ENCODE peak calls at places on chromosome 14, in four cellular contexts. Z is IMR-90, N is HepG2, M is transverse colon. X is an unnamed sample. For H3K4me1, the result is how much of the 10 kb centered on the place peaks cover.

GRCh38 chr14:24365600-24366374 is 2.2 kb upstream of the NFATC4 start:
- DNase-seq in Z (peak), N (peak), M (peak), X (peak)

GRCh38 chr14:25516838-25517237 is 466.9 kb upstream of the STXBP6 start:
- DNase-seq in Z (no peak), M (no peak), N (no peak), X (no peak)

GRCh38 chr14:95440496-95440895 is 76.0 kb downstream of the SYNE3 start:
- DNase-seq in Z (peak), M (no peak), N (no peak), X (no peak)

GRCh38 chr14:97180304-97181200 is 383.4 kb downstream of the VRK1 start:
- DNase-seq in M (no peak), Z (no peak), N (peak), X (no peak)

GRCh38 chr14:36915089-36915488 is 253.4 kb downstream of the PAX9 start:
- DNase-seq in Z (no peak), N (no peak), M (no peak), X (no peak)

GRCh38 chr14:75497191-75497590 is 25.1 kb upstream of the BATF start:
- DNase-seq in N (no peak), M (no peak), Z (no peak), X (no peak)

GRCh38 chr14:38257500-38257899 is 1.6 kb upstream of the CLEC14A start:
- DNase-seq in Z (peak), N (no peak), M (no peak), X (no peak)

GRCh38 chr14:91286530-91286937 is 42.0 kb upstream of the GPR68 start:
- DNase-seq in M (peak), Z (peak), N (peak), X (peak)

GRCh38 chr14:97156705-97157104 is 359.5 kb downstream of the VRK1 start:
- DNase-seq in Z (no peak), M (no peak), N (no peak), X (no peak)

GRCh38 chr14:87052646-87053225 is 940.2 kb downstream of the GALC start:
- DNase-seq in N (no peak), M (no peak), Z (no peak), X (no peak)

GRCh38 chr14:102911991-102912761 is 10.3 kb upstream of the AMN start:
- DNase-seq in N (no peak), M (no peak), Z (no peak), X (no peak)

GRCh38 chr14:95662376-95663186 is 23.6 kb upstream of the TCL1B start:
- DNase-seq in Z (no peak), N (no peak), M (no peak), X (no peak)

GRCh38 chr14:28879571-28879970 is 113.0 kb downstream of the FOXG1 start:
- DNase-seq in M (no peak), N (no peak), Z (no peak), X (no peak)

GRCh38 chr14:58460772-58461171 is 33.3 kb downstream of the KIAA0586 start:
- DNase-seq in N (no peak), Z (no peak), M (no peak), X (no peak)

GRCh38 chr14:20662968-20663731 is 21.2 kb upstream of the RNASE4 start:
- DNase-seq in M (peak), Z (peak), N (peak), X (peak)

GRCh38 chr14:88421286-88421685 is 35.8 kb downstream of the SPATA7 start:
- DNase-seq in M (no peak), Z (peak), N (no peak), X (no peak)

GRCh38 chr14:52054678-52055077 is 14.2 kb downstream of the NID2 start:
- DNase-seq in Z (no peak), M (no peak), N (no peak), X (no peak)

GRCh38 chr14:52051861-52052260 is 17.0 kb downstream of the NID2 start:
- DNase-seq in N (no peak), Z (peak), M (no peak), X (no peak)

GRCh38 chr14:52051251-52051650 is 17.6 kb downstream of the NID2 start:
- DNase-seq in N (no peak), Z (no peak), M (no peak), X (no peak)

GRCh38 chr14:52052991-52053390 is 15.9 kb downstream of the NID2 start:
- DNase-seq in N (no peak), Z (peak), M (no peak), X (no peak)

GRCh38 chr14:52052289-52052943 is 16.4 kb downstream of the NID2 start:
- DNase-seq in M (no peak), N (no peak), Z (peak), X (no peak)
- H3K4me1 ChIP-seq in M (half or more), N (under half), Z (under half), X (under half)

DNA sequence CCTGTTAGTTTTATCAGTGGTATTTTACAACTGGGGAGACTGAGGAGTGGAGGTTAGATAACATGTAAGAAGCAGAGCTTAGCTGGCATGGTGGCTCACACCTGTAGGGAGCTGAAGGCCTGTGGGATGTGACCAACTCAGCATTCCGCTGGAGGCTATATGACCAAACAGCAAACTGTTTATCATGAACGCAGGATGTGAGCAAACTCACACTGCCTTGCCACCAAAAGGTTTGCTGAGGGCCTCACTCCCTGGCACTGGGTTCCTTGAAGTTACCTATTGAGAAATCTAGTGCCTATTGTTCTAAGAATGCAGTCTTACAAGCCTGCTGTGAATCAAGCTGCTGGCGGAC is 23.4 kb downstream of the JKAMP start:
- DNase-seq in M (no peak), N (no peak), Z (no peak), X (no peak)
- H3K4me3 ChIP-seq in M (no peak), N (no peak), Z (no peak), X (no peak)

GRCh38 chr14:68141531-68142088 is 322.0 kb downstream of the RAD51B start:
- DNase-seq in N (no peak), Z (peak), M (no peak), X (no peak)
- H3K4me1 ChIP-seq in N (under half), Z (under half), M (half or more), X (under half)

GRCh38 chr14:85532981-85533820 is 3.3 kb downstream of the FLRT2 start:
- DNase-seq in Z (peak), N (no peak), M (no peak), X (peak)

GRCh38 chr14:85530626-85531025 is 682 bp downstream of the FLRT2 start:
- DNase-seq in N (no peak), Z (no peak), M (no peak), X (no peak)

GRCh38 chr14:85532570-85532969 is 2.6 kb downstream of the FLRT2 start:
- DNase-seq in N (no peak), M (no peak), Z (no peak), X (no peak)

GRCh38 chr14:85531141-85531593 is 1.2 kb downstream of the FLRT2 start:
- DNase-seq in M (no peak), N (no peak), Z (peak), X (peak)

GRCh38 chr14:85531594-85532391 is 1.8 kb downstream of the FLRT2 start:
- DNase-seq in N (no peak), M (no peak), Z (peak), X (peak)
- H3K4me3 ChIP-seq in N (no peak), M (no peak), Z (peak), X (peak)

DNA sequence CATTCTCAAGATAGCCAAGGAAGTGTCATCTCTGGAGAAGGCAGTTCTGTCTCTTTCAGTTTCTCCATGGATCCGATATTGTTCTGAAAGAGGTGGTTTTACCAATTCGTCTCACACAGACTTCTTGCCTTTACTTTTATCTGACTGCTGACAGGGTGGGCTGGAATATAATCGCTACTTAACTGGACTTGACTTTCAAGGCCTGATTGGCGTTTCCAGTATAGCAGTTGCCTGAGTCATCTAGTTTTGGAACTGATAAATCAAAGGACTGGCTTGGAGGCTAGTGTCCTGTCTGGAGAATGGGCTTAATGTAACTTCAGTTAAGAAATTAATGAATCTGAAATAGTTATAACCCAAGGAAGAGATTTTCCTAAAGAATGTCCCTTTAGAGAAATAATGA is 21.6 kb downstream of the PRKCH start:
- DNase-seq in M (no peak), N (no peak), Z (no peak), X (no peak)
- H3K4me1 ChIP-seq in M (under half), N (under half), Z (under half), X (under half)

GRCh38 chr14:32932921-32933622 is 5.6 kb upstream of the NPAS3 start:
- DNase-seq in Z (no peak), N (no peak), M (no peak), X (no peak)
- H3K4me3 ChIP-seq in Z (no peak), N (no peak), M (peak), X (peak)

DNA sequence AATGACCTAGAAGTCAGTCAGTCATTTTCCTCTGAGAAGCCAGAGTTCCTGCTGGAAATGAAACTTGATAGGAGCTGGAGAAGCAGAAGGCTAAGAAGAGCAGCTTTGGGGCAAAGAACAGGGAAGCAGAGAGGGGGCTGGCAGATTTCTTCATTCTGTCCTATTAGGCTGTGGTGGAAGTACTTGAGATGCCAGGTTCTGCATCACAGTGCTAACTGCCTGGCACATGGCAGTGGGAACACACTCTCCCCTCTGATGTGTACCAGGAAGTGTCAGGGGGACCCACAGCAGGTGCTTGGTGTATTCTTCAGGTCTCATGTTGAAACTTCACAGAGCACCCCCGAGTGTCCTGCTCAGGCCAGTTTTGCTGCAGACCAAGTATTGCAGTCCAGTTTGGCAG is 61.0 kb downstream of the SUSD6 start:
- DNase-seq in Z (no peak), M (no peak), N (no peak), X (no peak)
- H3K4me1 ChIP-seq in Z (under half), M (half or more), N (under half), X (under half)

GRCh38 chr14:100490252-100490651 is 97.0 kb downstream of the BEGAIN start:
- DNase-seq in N (no peak), M (no peak), Z (no peak), X (no peak)

GRCh38 chr14:100495917-100496316 is 91.3 kb downstream of the BEGAIN start:
- DNase-seq in M (no peak), N (no peak), Z (no peak), X (no peak)

GRCh38 chr14:100500128-100500527 is 87.1 kb downstream of the BEGAIN start:
- DNase-seq in N (no peak), M (no peak), Z (no peak), X (no peak)

GRCh38 chr14:100498068-100498467 is 89.1 kb downstream of the BEGAIN start:
- DNase-seq in M (no peak), Z (no peak), N (no peak), X (no peak)

DNA sequence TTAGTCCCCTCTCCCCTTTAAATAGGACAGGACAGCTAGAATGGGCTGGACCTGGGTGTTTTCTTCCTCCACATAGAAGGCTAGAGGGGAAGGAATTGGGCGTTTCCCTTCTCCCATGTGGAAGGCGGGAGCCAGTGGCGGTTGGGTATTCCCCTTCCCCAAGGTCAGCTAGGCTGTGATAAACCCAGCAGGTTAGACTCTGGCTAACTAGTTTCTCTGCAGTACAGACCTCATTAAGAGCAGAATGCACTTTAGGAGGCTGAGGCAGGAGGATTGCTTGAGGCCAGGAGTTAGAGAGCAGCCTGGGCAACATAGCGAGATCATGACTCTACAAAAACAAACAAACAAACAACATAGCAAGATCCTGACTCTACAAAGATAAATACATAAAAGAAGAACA is 92.6 kb downstream of the BEGAIN start:
- DNase-seq in M (no peak), Z (no peak), N (no peak), X (no peak)
- H3K4me3 ChIP-seq in M (no peak), Z (no peak), N (no peak), X (no peak)

GRCh38 chr14:50038398-50039119 is 77.8 kb downstream of the VCPKMT start:
- DNase-seq in N (peak), M (no peak), Z (peak), X (no peak)
- H3K4me1 ChIP-seq in N (under half), M (under half), Z (under half), X (under half)

DNA sequence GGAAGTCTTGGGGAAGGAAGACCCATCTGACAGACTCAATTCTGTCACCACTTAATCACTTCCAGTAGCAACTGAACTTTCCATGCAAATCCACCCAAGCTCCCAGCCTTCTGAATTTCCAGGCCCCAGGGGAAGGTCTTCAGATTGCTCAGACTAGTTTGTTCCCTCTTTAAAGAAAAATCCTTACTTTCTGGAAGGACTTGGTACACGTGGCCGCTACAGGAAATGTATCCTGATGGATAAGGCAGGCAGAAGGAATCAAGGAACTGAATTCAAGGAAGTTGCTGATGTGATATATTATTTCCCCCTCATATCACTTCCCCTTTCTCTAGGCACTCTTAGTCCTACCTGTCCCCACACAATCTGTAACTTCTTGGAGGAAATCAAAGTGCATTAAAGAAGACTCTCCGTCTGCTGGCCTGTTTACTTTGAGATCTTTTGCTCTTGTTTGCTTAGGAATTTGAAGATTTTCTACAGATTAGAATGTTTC is 6.4 kb downstream of the NFKBIA start:
- DNase-seq in N (no peak), M (no peak), Z (no peak), X (no peak)
- H3K4me3 ChIP-seq in N (no peak), M (no peak), Z (no peak), X (no peak)